ENCODE peak calls at places on chromosomes 12 and 14, in five cellular contexts. L is fibroblast of the conjunctiva; J is stimulated activated CD4-positive, alpha-beta T cell treated with anti-CD3 and anti-CD28 coated beads, Interleukin-12 subunit alpha, Interleukin-12 subunit beta, amount 100 ng/mL, for 4 hours; E is thoracic aorta; Y is AG09309. G is an unnamed sample.

GRCh38 chr12:27751386-27752047 is 28.5 kb upstream of the KLHL42 start:
- DNase-seq in E (no peak), J (no peak), Y (no peak), L (no peak), G (no peak)

GRCh38 chr12:28998662-28999120 is 150.4 kb upstream of the FAR2 start:
- DNase-seq in L (peak), Y (peak), J (no peak), E (no peak), G (peak)

GRCh38 chr12:66552753-66553152 is 126.1 kb downstream of the GRIP1 start:
- DNase-seq in E (no peak), J (no peak), L (no peak), Y (no peak), G (no peak)

GRCh38 chr12:85627584-85627983 is 208.6 kb downstream of the RASSF9 start:
- DNase-seq in Y (peak), E (no peak), L (peak), J (no peak), G (peak)

GRCh38 chr12:93908846-93909592 is 231.8 kb downstream of the CRADD start:
- DNase-seq in Y (no peak), L (no peak), E (no peak), J (no peak), G (no peak)

GRCh38 chr12:17215754-17216153 is 609.8 kb upstream of the LMO3 start:
- DNase-seq in J (no peak), E (no peak), L (no peak), Y (no peak), G (no peak)

GRCh38 chr12:726281-727140 is 25.9 kb upstream of the WNK1 start:
- DNase-seq in E (no peak), Y (no peak), L (no peak), J (no peak), G (peak)

GRCh38 chr12:130456375-130457199 is 118.9 kb downstream of the PIWIL1 start:
- DNase-seq in E (no peak), L (no peak), Y (no peak), J (no peak), G (no peak)

GRCh38 chr12:93419388-93420034 is 22.2 kb downstream of the UBE2N start:
- DNase-seq in J (no peak), L (peak), Y (peak), E (no peak), G (no peak)

GRCh38 chr14:95776798-95777615 is 63.1 kb upstream of the TCL1A start:
- DNase-seq in L (no peak), Y (no peak), J (no peak), E (no peak), G (no peak)

G was measured in skeletal muscle cell.